ENCODE peak calls at places on chromosomes 7 and 10, in six cellular contexts. K, U, T, B, Z and A are unnamed samples. For H3K36me3, the result is how much of the 10 kb centered on the place peaks cover.

GRCh38 chr10:61791216-61791615 is 110.3 kb upstream of the ARID5B start:
- DNase-seq in U (no peak), B (no peak), T (no peak), K (no peak), Z (no peak), A (no peak)

GRCh38 chr10:69645751-69646687 is 16.0 kb downstream of the FAM241B start:
- DNase-seq in K (no peak), T (no peak), Z (no peak), B (no peak), U (peak), A (no peak)

GRCh38 chr7:93327006-93327633 is 95.0 kb downstream of the VPS50 start:
- DNase-seq in T (no peak), B (no peak), K (no peak), Z (no peak), U (no peak), A (no peak)

GRCh38 chr7:82194011-82194410 is 249.6 kb downstream of the CACNA2D1 start:
- DNase-seq in T (no peak), Z (no peak), U (no peak), B (peak), K (no peak), A (no peak)

GRCh38 chr7:132275384-132275783 is 300.9 kb downstream of the PLXNA4 start:
- DNase-seq in B (no peak), K (no peak), Z (no peak), T (no peak), U (no peak), A (no peak)

GRCh38 chr7:159098795-159099194 is 45.9 kb downstream of the VIPR2 start:
- DNase-seq in T (no peak), K (peak), U (peak), Z (no peak), B (no peak), A (peak)

GRCh38 chr10:43362191-43362839 is 9.1 kb upstream of the FXYD4 start:
- DNase-seq in Z (peak), T (peak), U (peak), B (peak), K (peak), A (peak)

GRCh38 chr7:7641129-7641663 is 644 bp downstream of the UMAD1 start:
- DNase-seq in U (no peak), T (no peak), Z (no peak), K (peak), B (no peak), A (no peak)

GRCh38 chr7:47154781-47155180 is 427.1 kb downstream of the TNS3 start:
- DNase-seq in K (no peak), T (no peak), B (no peak), U (no peak), Z (no peak), A (no peak)

GRCh38 chr10:102393411-102394078 is 2.0 kb upstream of the NFKB2 start:
- DNase-seq in T (no peak), K (no peak), U (no peak), Z (no peak), B (no peak), A (no peak)

GRCh38 chr10:88211230-88211629 is 347.8 kb downstream of the PTEN start:
- DNase-seq in B (no peak), K (no peak), Z (no peak), T (no peak), U (no peak), A (no peak)

GRCh38 chr10:79320785-79321493 is 26.3 kb upstream of the PPIF start:
- DNase-seq in B (no peak), Z (no peak), K (no peak), T (no peak), U (no peak), A (no peak)

GRCh38 chr10:80506189-80506575 is 31.5 kb upstream of the SH2D4B start:
- DNase-seq in T (no peak), U (no peak), Z (no peak), K (no peak), B (peak), A (no peak)

GRCh38 chr10:86219271-86219670 is 147.3 kb downstream of the GRID1 start:
- DNase-seq in Z (no peak), K (no peak), U (no peak), T (peak), B (no peak), A (peak)

GRCh38 chr7:134920026-134920758 is 66.1 kb upstream of the AGBL3 start:
- DNase-seq in B (no peak), Z (no peak), T (no peak), K (no peak), U (no peak), A (no peak)

GRCh38 chr7:105187302-105188169 is 173.5 kb downstream of the KMT2E start:
- DNase-seq in Z (peak), U (no peak), K (no peak), T (no peak), B (no peak), A (no peak)

GRCh38 chr10:63711361-63711760 is 190.2 kb downstream of the REEP3 start:
- DNase-seq in B (peak), Z (no peak), T (no peak), U (no peak), K (no peak), A (peak)

GRCh38 chr7:114631249-114631822 is 216.7 kb downstream of the FOXP2 start:
- DNase-seq in B (no peak), K (no peak), Z (no peak), T (no peak), U (no peak), A (no peak)

GRCh38 chr7:22726849-22727792 is at the start of gene IL6:
- DNase-seq in T (peak), U (peak), Z (no peak), B (peak), K (peak), A (peak)

GRCh38 chr7:151631968-151632749 is 112.5 kb upstream of the RHEB start:
- DNase-seq in B (peak), U (peak), T (peak), K (peak), Z (peak), A (peak)

GRCh38 chr7:37674534-37674933 is 9.0 kb upstream of the GPR141 start:
- DNase-seq in K (no peak), B (no peak), T (no peak), Z (no peak), U (no peak), A (no peak)

GRCh38 chr7:27185013-27185707 is at the start of gene HOXA11:
- DNase-seq in B (peak), U (peak), K (no peak), Z (no peak), T (no peak), A (no peak)

GRCh38 chr10:77086081-77086480 is 551.5 kb downstream of the KCNMA1 start:
- DNase-seq in Z (no peak), K (no peak), T (no peak), B (no peak), U (no peak), A (no peak)

GRCh38 chr10:124626759-124627380 is 117.3 kb downstream of the FAM53B start:
- DNase-seq in T (no peak), B (no peak), Z (peak), U (no peak), K (no peak), A (no peak)

GRCh38 chr7:2031496-2031895 is 201.2 kb downstream of the MAD1L1 start:
- DNase-seq in K (peak), Z (no peak), B (no peak), T (peak), U (peak), A (no peak)

GRCh38 chr10:68103237-68103866 is 5.9 kb upstream of the MYPN start:
- DNase-seq in K (no peak), U (no peak), Z (no peak), B (no peak), T (no peak), A (no peak)

GRCh38 chr10:35827783-35828182 is 185.7 kb upstream of the FZD8 start:
- DNase-seq in U (no peak), B (no peak), T (no peak), Z (no peak), K (no peak), A (no peak)

GRCh38 chr7:110839866-110840265 is 251.1 kb upstream of the LRRN3 start:
- DNase-seq in K (peak), B (peak), T (no peak), Z (no peak), U (no peak), A (peak)

GRCh38 chr7:45026984-45027773 is 27.2 kb downstream of the CCM2 start:
- DNase-seq in U (no peak), Z (peak), T (peak), K (no peak), B (peak), A (no peak)

GRCh38 chr10:104109908-104110662 is 11.9 kb upstream of the SFR1 start:
- DNase-seq in T (no peak), B (peak), Z (peak), U (no peak), K (no peak), A (no peak)

GRCh38 chr7:90271753-90272152 is 26.8 kb downstream of the CFAP69 start:
- DNase-seq in Z (no peak), T (no peak), U (no peak), B (no peak), K (no peak), A (no peak)

GRCh38 chr10:12180221-12180974 is 15.3 kb downstream of the NUDT5 start:
- DNase-seq in U (no peak), T (no peak), Z (no peak), K (no peak), B (no peak), A (no peak)
- H3K36me3 ChIP-seq in U (half or more), T (under half), Z (under half), K (under half), B (under half), A (under half)

DNA sequence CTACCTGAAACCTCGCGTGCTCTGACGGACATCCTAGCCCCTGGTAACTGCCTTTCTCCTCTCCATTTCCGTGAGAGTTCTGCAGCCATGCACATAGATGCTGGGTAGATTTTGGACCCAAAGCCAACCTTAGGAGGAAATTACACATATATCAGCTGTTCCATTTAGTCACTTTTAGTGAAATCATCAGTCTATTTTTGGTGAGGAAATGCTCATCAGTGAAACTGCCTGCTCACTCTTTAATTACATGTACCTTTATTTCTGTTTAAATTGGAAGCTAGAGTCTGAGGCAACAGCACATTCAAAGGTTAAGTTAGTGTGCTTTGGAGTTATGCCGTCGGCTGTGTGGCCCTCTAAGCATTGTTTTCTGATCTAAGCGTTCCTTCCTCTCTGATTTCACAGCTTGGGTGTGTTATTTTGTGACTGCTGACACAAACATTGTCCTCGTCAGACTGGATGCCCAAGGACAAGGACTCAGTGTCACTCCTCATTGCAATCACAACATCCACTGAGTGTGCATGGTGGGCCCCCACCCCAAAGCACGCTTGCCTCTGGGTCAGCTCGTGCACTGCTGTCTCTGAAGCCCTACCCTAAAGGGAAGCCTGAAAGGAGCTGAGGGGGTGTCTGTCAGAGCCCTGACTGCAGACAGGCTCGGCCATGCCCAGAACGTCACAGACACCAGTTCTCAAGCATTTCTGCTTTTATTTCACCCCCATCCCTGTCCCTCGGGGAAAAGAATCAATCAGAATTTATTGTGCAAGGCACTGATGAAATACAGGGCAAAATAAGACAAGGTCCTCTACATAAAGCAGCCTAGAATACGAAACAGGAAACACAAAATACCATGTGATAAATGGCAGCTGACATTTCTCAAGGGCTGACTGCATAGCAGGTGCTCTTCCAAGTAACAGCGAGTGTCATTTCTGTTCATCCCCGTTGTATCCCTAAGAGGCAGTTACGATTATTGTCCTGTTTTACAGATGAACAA is 231.6 kb downstream of the WDR37 start:
- DNase-seq in U (no peak), K (no peak), Z (no peak), B (no peak), T (no peak), A (no peak)
- H3K27ac ChIP-seq in U (no peak), K (no peak), Z (no peak), B (no peak), T (no peak), A (no peak)

GRCh38 chr10:14954001-14954770 is at the start of gene DCLRE1C:
- DNase-seq in T (peak), B (peak), Z (peak), K (peak), U (peak), A (peak)
- TF ChIP-seq POLR2A in T (peak), B (peak), Z (peak), K (no peak), U (no peak), A (no peak)

GRCh38 chr10:5945561-5946418 is 31.6 kb downstream of the IL15RA start:
- DNase-seq in B (peak), U (peak), T (peak), K (peak), Z (no peak), A (peak)
- H3K36me3 ChIP-seq in B (under half), U (under half), T (under half), K (under half), Z (under half), A (under half)

GRCh38 chr7:140084142-140084655 is 21.4 kb upstream of the PARP12 start:
- DNase-seq in B (no peak), T (no peak), U (no peak), K (no peak), Z (no peak), A (no peak)

GRCh38 chr7:140082770-140083169 is 20.0 kb upstream of the PARP12 start:
- DNase-seq in B (no peak), Z (no peak), K (no peak), U (no peak), T (no peak), A (no peak)

GRCh38 chr7:140084972-140085371 is 22.2 kb upstream of the PARP12 start:
- DNase-seq in U (no peak), T (no peak), K (no peak), B (peak), Z (peak), A (no peak)

GRCh38 chr7:140081774-140082425 is 19.1 kb upstream of the PARP12 start:
- DNase-seq in K (no peak), B (no peak), U (no peak), T (no peak), Z (no peak), A (no peak)

GRCh38 chr7:140085447-140085846 is 22.7 kb upstream of the PARP12 start:
- DNase-seq in K (no peak), T (no peak), U (no peak), B (no peak), Z (no peak), A (no peak)
- H3K27ac ChIP-seq in K (no peak), T (no peak), U (no peak), B (no peak), Z (no peak), A (no peak)